ENCODE peak calls at places on chromosome 19, in five cellular contexts. P, Q, Z, W and C are unnamed samples.

GRCh38 chr19:4744451-4745170 is 21.0 kb upstream of the DPP9 start:
- DNase-seq in P (no peak), Q (peak), W (no peak), Z (no peak), C (no peak)

GRCh38 chr19:5038631-5039271 is 69.8 kb downstream of the KDM4B start:
- DNase-seq in Z (no peak), Q (no peak), W (no peak), P (no peak), C (no peak)

GRCh38 chr19:58560921-58561320 is 2.5 kb upstream of the UBE2M start:
- DNase-seq in Z (no peak), Q (no peak), P (no peak), W (no peak), C (no peak)

GRCh38 chr19:5144545-5145179 is 175.7 kb downstream of the KDM4B start:
- DNase-seq in W (no peak), Z (no peak), Q (no peak), P (no peak), C (no peak)

GRCh38 chr19:5036733-5037681 is 68.1 kb downstream of the KDM4B start:
- DNase-seq in Q (no peak), Z (no peak), W (no peak), P (no peak), C (peak)

GRCh38 chr19:46192990-46193650 is 36.4 kb upstream of the IGFL1 start:
- DNase-seq in Z (no peak), Q (peak), W (no peak), P (no peak), C (no peak)

GRCh38 chr19:30744741-30745475 is 372.7 kb downstream of the ZNF536 start:
- DNase-seq in Z (no peak), Q (no peak), W (no peak), P (no peak), C (no peak)

GRCh38 chr19:55446060-55446459 is 3.0 kb upstream of the SHISA7 start:
- DNase-seq in Q (no peak), Z (no peak), P (no peak), W (no peak), C (no peak)

GRCh38 chr19:52993342-52994178 is 20.2 kb upstream of the ERVV-1 start:
- DNase-seq in Z (peak), Q (peak), W (peak), P (peak), C (no peak)

GRCh38 chr19:30870861-30871260 is 478.4 kb downstream of the TSHZ3 start:
- DNase-seq in Z (no peak), W (no peak), P (no peak), Q (no peak), C (no peak)

GRCh38 chr19:29563688-29564087 is 37.9 kb downstream of the VSTM2B start:
- DNase-seq in Q (peak), P (no peak), Z (no peak), W (no peak), C (no peak)

GRCh38 chr19:52786078-52786463 is 520 bp downstream of the ZNF600 start:
- DNase-seq in Q (peak), Z (no peak), W (no peak), P (no peak), C (no peak)

GRCh38 chr19:34985249-34986022 is 14.7 kb upstream of the GRAMD1A start:
- DNase-seq in P (no peak), Q (peak), Z (no peak), W (peak), C (no peak)

DNA sequence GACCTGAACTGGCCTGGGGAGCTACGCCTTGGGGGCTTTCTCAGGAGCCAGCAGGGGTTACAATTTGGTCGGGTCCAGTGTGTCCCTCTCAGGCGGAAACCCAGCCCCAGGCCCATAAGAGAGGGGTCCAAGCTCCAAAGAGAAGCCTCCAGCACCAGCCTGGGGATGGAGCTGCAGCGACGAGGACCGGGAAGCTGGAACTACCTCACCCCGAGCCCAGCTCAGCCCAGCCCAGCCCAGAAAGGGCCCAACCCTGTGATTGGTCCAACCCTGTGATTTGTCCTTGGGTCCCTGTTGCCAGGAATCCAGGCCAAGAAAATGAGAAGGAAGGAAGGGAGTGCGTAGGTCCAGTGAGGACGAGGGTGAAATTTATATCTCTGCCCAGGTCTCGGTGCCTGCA is 24.1 kb downstream of the CLEC4M start:
- DNase-seq in Q (peak), W (no peak), Z (no peak), P (no peak), C (no peak)
- H3K27ac ChIP-seq in Q (no peak), W (no peak), Z (no peak), P (no peak), C (no peak)

GRCh38 chr19:2150794-2151338 is 500 bp downstream of the AP3D1 start:
- DNase-seq in W (peak), Q (no peak), P (no peak), Z (peak), C (no peak)
- H3K27ac ChIP-seq in W (peak), Q (peak), P (peak), Z (peak), C (peak)

GRCh38 chr19:48720251-48720612 is 707 bp upstream of the MAMSTR start:
- DNase-seq in W (no peak), Q (no peak), Z (no peak), P (no peak), C (no peak)

GRCh38 chr19:48719263-48720171 is at the start of gene MAMSTR:
- DNase-seq in Z (no peak), P (no peak), W (no peak), Q (no peak), C (no peak)

GRCh38 chr19:48717059-48717395 is 2.5 kb downstream of the MAMSTR start:
- DNase-seq in P (no peak), Q (no peak), W (no peak), Z (no peak), C (no peak)

GRCh38 chr19:48720613-48721296 is 1.2 kb upstream of the MAMSTR start:
- DNase-seq in P (peak), Z (peak), W (peak), Q (peak), C (peak)

DNA sequence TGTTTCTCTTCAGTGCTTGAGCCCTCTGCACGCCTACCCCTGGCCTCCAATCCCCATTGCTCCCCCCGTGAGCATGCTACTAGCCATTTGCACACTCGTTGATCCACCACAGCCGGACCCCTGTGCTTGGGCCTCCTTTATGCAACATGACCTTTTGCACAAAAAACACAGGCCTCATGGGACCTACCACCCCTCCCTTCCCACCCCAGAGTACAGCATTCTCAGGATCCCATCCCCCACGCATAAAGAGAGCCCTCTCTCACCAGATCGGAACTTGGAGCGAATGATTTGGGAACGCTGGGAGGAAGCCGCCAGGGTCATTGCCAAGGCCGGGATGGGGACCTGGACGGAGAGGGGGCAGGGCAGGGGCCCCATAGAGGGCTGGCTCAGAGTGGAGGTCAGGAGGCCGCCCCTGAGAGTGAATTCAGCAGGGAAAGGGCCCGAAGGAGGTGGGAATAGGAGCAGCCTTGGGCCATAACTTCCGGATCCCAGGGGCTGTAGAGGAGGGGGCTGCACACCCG is 754 bp downstream of the MAMSTR start:
- DNase-seq in Q (no peak), W (no peak), P (no peak), Z (no peak), C (no peak)
- H3K27ac ChIP-seq in Q (no peak), W (no peak), P (no peak), Z (no peak), C (no peak)

GRCh38 chr19:14786421-14786851 is 8.1 kb upstream of the ADGRE2 start:
- DNase-seq in Z (no peak), Q (no peak), W (peak), P (no peak), C (no peak)

GRCh38 chr19:14782978-14783545 is 4.7 kb upstream of the ADGRE2 start:
- DNase-seq in Z (no peak), W (no peak), Q (no peak), P (no peak), C (no peak)
- H3K27ac ChIP-seq in Z (no peak), W (no peak), Q (no peak), P (no peak), C (no peak)

GRCh38 chr19:2289714-2290435 is 7.9 kb upstream of the PEAK3 start:
- DNase-seq in Q (peak), W (peak), P (no peak), Z (peak), C (no peak)
- H3K27ac ChIP-seq in Q (peak), W (peak), P (no peak), Z (peak), C (peak)

GRCh38 chr19:16254851-16255408 is 57.2 kb downstream of the AP1M1 start:
- DNase-seq in Z (no peak), Q (no peak), W (no peak), P (no peak), C (no peak)

GRCh38 chr19:16259385-16260159 is 61.9 kb downstream of the AP1M1 start:
- DNase-seq in Q (no peak), P (no peak), Z (no peak), W (no peak), C (no peak)

GRCh38 chr19:16260160-16260793 is 62.6 kb downstream of the AP1M1 start:
- DNase-seq in Q (no peak), W (no peak), P (no peak), Z (no peak), C (no peak)

GRCh38 chr19:16258440-16258903 is 60.8 kb downstream of the AP1M1 start:
- DNase-seq in W (no peak), P (no peak), Q (peak), Z (no peak), C (no peak)

GRCh38 chr19:16257509-16258002 is 59.8 kb downstream of the AP1M1 start:
- DNase-seq in P (no peak), Q (no peak), W (no peak), Z (no peak), C (no peak)
- H3K27ac ChIP-seq in P (no peak), Q (no peak), W (no peak), Z (no peak), C (no peak)

DNA sequence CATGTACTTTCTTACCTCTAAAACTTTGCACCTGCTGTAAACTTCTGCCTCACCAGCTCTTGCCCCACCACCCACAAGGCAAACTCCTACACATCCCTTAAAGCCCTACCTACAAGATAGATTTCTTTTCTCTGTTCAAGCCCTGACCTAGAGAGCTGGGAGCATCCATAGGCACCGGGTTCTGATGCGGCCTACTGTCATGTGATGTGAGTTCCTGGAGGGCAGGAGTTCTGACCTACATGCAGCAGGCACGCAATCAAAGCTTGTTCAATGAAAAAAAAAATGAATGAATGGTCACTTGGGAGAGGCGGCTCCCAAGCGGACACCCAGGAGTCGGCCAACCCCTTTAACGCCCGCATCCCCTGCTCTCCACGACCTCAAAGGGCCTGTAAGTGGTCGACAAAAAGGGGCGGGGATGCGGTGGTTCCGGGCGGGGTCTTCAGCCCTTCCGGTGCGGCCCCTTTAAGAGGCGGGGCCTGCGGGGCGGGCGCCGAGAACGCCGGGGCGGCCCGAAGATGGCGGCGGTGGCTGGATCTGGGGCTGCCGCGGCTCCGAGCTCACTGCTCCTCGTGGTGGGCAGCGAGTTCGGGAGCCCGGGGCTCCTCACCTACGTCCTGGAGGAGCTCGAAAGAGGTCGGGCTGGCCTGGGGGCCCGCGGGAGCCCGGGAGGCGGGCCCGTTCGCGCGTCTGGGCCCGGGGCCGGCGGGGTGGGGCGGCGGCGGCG is at the start of gene MAP1S:
- DNase-seq in Q (peak), P (no peak), W (peak), Z (peak), C (no peak)
- H3K27ac ChIP-seq in Q (peak), P (peak), W (no peak), Z (peak), C (peak)

GRCh38 chr19:10971107-10971715 is 10.4 kb downstream of the SMARCA4 start:
- DNase-seq in P (no peak), W (no peak), Z (no peak), Q (no peak), C (no peak)
- H3K27ac ChIP-seq in P (no peak), W (no peak), Z (no peak), Q (no peak), C (no peak)

DNA sequence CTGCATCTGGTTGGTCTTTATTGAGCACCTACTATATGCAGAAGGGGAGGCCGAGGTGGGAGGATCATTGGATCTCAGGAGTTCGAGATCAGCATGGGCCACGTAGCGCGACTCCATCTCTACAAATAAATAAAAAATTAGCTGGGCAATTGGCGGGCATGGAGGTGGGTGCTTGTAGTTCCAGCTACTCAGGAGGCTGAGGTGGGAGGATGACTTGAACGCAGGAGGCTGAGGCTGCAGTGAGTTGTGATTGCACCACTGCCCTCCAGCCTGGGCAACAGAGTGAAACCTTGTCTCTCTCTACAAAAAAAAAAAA is 3.8 kb downstream of the CFD start:
- DNase-seq in Q (no peak), W (no peak), Z (no peak), P (no peak), C (no peak)
- H3K27ac ChIP-seq in Q (no peak), W (no peak), Z (no peak), P (no peak), C (no peak)

GRCh38 chr19:9834726-9835506 is at the start of gene PIN1:
- DNase-seq in W (peak), Z (peak), Q (peak), P (peak), C (peak)
- H3K27ac ChIP-seq in W (peak), Z (peak), Q (peak), P (peak), C (peak)